ENCODE peak calls at places on chromosomes 1 and 21, in nine cellular contexts. V is NCI-H1105; L is progenitor cell of endocrine pancreas; Z is activated CD4-positive, alpha-beta T cell treated with anti-CD3 and anti-CD28 coated beads, Interleukin-2, amount 10 ng/mL, durations not matched to agents 7 days and 5 days; O is activated T-cell treated with anti-CD3 and anti-CD28 coated beads for 4 hours; A is ACHN; J is stimulated activated CD4-positive, alpha-beta T cell treated with anti-CD3 and anti-CD28 coated beads, Interleukin-4, amount 100 ng/mL, for 4 hours; D is Calu3; N is HS-27A. C is an unnamed sample.

GRCh38 chr1:39825432-39825941 is 36.8 kb upstream of the BMP8B start:
- DNase-seq in V (no peak), L (no peak), Z (no peak), O (no peak), A (no peak), J (no peak), D (no peak), N (no peak), C (no peak)

GRCh38 chr21:36080386-36080785 is 10.6 kb downstream of the CBR1 start:
- DNase-seq in V (no peak), L (no peak), Z (no peak), O (no peak), A (no peak), J (no peak), D (no peak), N (no peak), C (no peak)

GRCh38 chr1:89974211-89974610 is 20.7 kb upstream of the ZNF326 start:
- DNase-seq in V (no peak), L (no peak), Z (no peak), O (no peak), A (no peak), J (no peak), D (no peak), N (no peak), C (no peak)

GRCh38 chr1:162368451-162368850 is 8.2 kb downstream of the SPATA46 start:
- DNase-seq in V (no peak), L (no peak), Z (no peak), O (no peak), A (no peak), J (no peak), D (no peak), N (no peak), C (no peak)

GRCh38 chr1:201902198-201902597 is 13.5 kb downstream of the SHISA4 start:
- DNase-seq in V (no peak), L (no peak), Z (no peak), O (no peak), A (no peak), J (no peak), D (no peak), N (no peak), C (no peak)

GRCh38 chr1:19775317-19775716 is 24.4 kb downstream of the TMCO4 start:
- DNase-seq in V (no peak), L (no peak), Z (no peak), O (no peak), A (no peak), J (no peak), D (no peak), N (no peak), C (no peak)

GRCh38 chr1:201381130-201381529 is 3.6 kb upstream of the TNNT2 start:
- DNase-seq in V (peak), L (no peak), Z (no peak), O (no peak), A (no peak), J (no peak), D (no peak), N (no peak), C (no peak)

GRCh38 chr1:121483961-121484424 is 299.2 kb downstream of the SRGAP2C start:
- DNase-seq in V (no peak), L (no peak), Z (no peak), O (no peak), A (peak), J (no peak), D (no peak), N (peak), C (no peak)

GRCh38 chr1:162283657-162284056 is 93.0 kb downstream of the SPATA46 start:
- DNase-seq in V (no peak), L (no peak), Z (no peak), O (no peak), A (no peak), J (no peak), D (no peak), N (no peak), C (no peak)

GRCh38 chr21:30268608-30269197 is 14.0 kb downstream of the KRTAP24-1 start:
- DNase-seq in V (no peak), L (no peak), Z (peak), O (no peak), A (peak), J (no peak), D (no peak), N (no peak), C (no peak)

GRCh38 chr1:94721240-94721639 is 98.9 kb upstream of the SLC44A3 start:
- DNase-seq in V (no peak), L (no peak), Z (no peak), O (no peak), A (no peak), J (no peak), D (no peak), N (no peak), C (no peak)

GRCh38 chr1:2506901-2507565 is 19.4 kb downstream of the PANK4 start:
- DNase-seq in V (no peak), L (no peak), Z (no peak), O (no peak), A (no peak), J (no peak), D (no peak), N (no peak), C (no peak)

GRCh38 chr1:51728611-51729155 is 111.8 kb downstream of the OSBPL9 start:
- DNase-seq in V (no peak), L (no peak), Z (no peak), O (no peak), A (no peak), J (no peak), D (no peak), N (no peak), C (no peak)

GRCh38 chr1:157968951-157969350 is 24.5 kb upstream of the KIRREL1 start:
- DNase-seq in V (no peak), L (no peak), Z (no peak), O (no peak), A (peak), J (no peak), D (no peak), N (no peak), C (no peak)

GRCh38 chr1:85344256-85344694 is 67.8 kb upstream of the BCL10 start:
- DNase-seq in V (no peak), L (no peak), Z (no peak), O (no peak), A (peak), J (no peak), D (peak), N (no peak), C (peak)

GRCh38 chr1:88780485-88780884 is 96.4 kb downstream of the PKN2 start:
- DNase-seq in V (no peak), L (no peak), Z (no peak), O (no peak), A (no peak), J (no peak), D (no peak), N (no peak), C (no peak)

GRCh38 chr1:207836616-207837352 is 74.1 kb downstream of the CD34 start:
- DNase-seq in V (no peak), L (no peak), Z (no peak), O (no peak), A (no peak), J (no peak), D (no peak), N (no peak), C (no peak)

GRCh38 chr1:31760422-31760900 is 3.7 kb downstream of the ADGRB2 start:
- DNase-seq in V (peak), L (no peak), Z (no peak), O (no peak), A (no peak), J (no peak), D (no peak), N (no peak), C (no peak)

GRCh38 chr1:159869607-159870006 is 7.2 kb upstream of the VSIG8 start:
- DNase-seq in V (no peak), L (no peak), Z (no peak), O (no peak), A (no peak), J (no peak), D (no peak), N (no peak), C (no peak)

GRCh38 chr1:173479649-173480048 is 2.5 kb downstream of the PRDX6 start:
- DNase-seq in V (no peak), L (no peak), Z (no peak), O (no peak), A (no peak), J (no peak), D (no peak), N (no peak), C (no peak)

GRCh38 chr1:174273766-174274165 is 114.4 kb downstream of the RABGAP1L start:
- DNase-seq in V (no peak), L (no peak), Z (no peak), O (no peak), A (no peak), J (no peak), D (no peak), N (no peak), C (no peak)

GRCh38 chr1:65309317-65310077 is at the start of gene DNAJC6:
- DNase-seq in V (peak), L (peak), Z (peak), O (peak), A (peak), J (peak), D (peak), N (peak), C (peak)

GRCh38 chr1:67599085-67599484 is 85.9 kb upstream of the GADD45A start:
- DNase-seq in V (no peak), L (no peak), Z (no peak), O (no peak), A (no peak), J (no peak), D (no peak), N (no peak), C (no peak)

GRCh38 chr1:38489844-38490270 is 369.7 kb downstream of the RRAGC start:
- DNase-seq in V (no peak), L (no peak), Z (peak), O (peak), A (peak), J (peak), D (peak), N (no peak), C (peak)

GRCh38 chr1:1021860-1022259 is 1.9 kb downstream of the AGRN start:
- DNase-seq in V (no peak), L (no peak), Z (no peak), O (no peak), A (peak), J (no peak), D (peak), N (no peak), C (no peak)

GRCh38 chr21:37522641-37523295 is 156.2 kb downstream of the DYRK1A start:
- DNase-seq in V (no peak), L (no peak), Z (no peak), O (no peak), A (no peak), J (no peak), D (no peak), N (no peak), C (no peak)

C was measured in SJSA1.